ENCODE peak calls at places on chromosomes 4 and X, in six cellular contexts. Y is vagina, Q is right atrium auricular region, U is heart left ventricle, P is nephron progenitor cell, M is HCT116. Z is an unnamed sample.
A peak's percentile ranks its signal among the peaks of the same experiment; 100 is the strongest.

GRCh38 chrX:110087485-110088356 is 84.8 kb downstream of the TMEM164 start:
- DNase-seq in Q (no peak), Y (no peak), P (no peak), U (no peak), M (peak; percentile 43), Z (peak; percentile 85)

GRCh38 chr4:25310066-25310824 is 2.3 kb upstream of the ZCCHC4 start:
- DNase-seq in M (no peak), Y (no peak), P (no peak), Q (no peak), U (no peak), Z (no peak)

GRCh38 chr4:40056722-40057539 is at the start of gene N4BP2:
- DNase-seq in Y (no peak), P (peak; percentile 85), U (peak; percentile 86), Q (peak; percentile 75), M (peak; percentile 57), Z (peak; percentile 82)

GRCh38 chrX:145502670-145503069 is 255.4 kb downstream of the SPANXN1 start:
- DNase-seq in U (no peak), M (no peak), P (no peak), Q (no peak), Y (no peak), Z (no peak)

GRCh38 chrX:119516157-119516702 is 48.0 kb downstream of the SLC25A5 start:
- DNase-seq in Y (no peak), P (peak; percentile 26), Q (no peak), M (peak; percentile 39), U (peak; percentile 16), Z (peak; percentile 54)

GRCh38 chr4:82423245-82424054 is 6.8 kb downstream of the HNRNPDL start:
- DNase-seq in P (no peak), Q (no peak), Y (no peak), U (no peak), M (no peak), Z (peak; percentile 23)

GRCh38 chr4:141713771-141714445 is 77.5 kb downstream of the IL15 start:
- DNase-seq in P (no peak), Q (no peak), U (no peak), Y (no peak), M (peak; percentile 55), Z (peak; percentile 57)

GRCh38 chr4:99822734-99823133 is 6.1 kb downstream of the DAPP1 start:
- DNase-seq in M (no peak), U (no peak), P (no peak), Q (no peak), Y (no peak), Z (no peak)

GRCh38 chr4:792729-793108 is 33.2 kb downstream of the CPLX1 start:
- DNase-seq in P (no peak), M (no peak), Y (no peak), Q (no peak), U (no peak), Z (no peak)

GRCh38 chr4:8855781-8856245 is 15.8 kb downstream of the HMX1 start:
- DNase-seq in Q (no peak), M (no peak), P (peak; percentile 65), Y (no peak), U (no peak), Z (no peak)

GRCh38 chr4:41282362-41282761 is 25.6 kb downstream of the UCHL1 start:
- DNase-seq in Q (no peak), U (no peak), M (no peak), Y (no peak), P (no peak), Z (no peak)

GRCh38 chrX:111270339-111270738 is at the start of gene CAPN6:
- DNase-seq in U (no peak), Q (no peak), P (peak; percentile 23), M (no peak), Y (no peak), Z (peak; percentile 8)

GRCh38 chr4:173001571-173001970 is 167.0 kb upstream of the GALNT7 start:
- DNase-seq in Q (no peak), P (no peak), U (no peak), Y (no peak), M (no peak), Z (no peak)

GRCh38 chr4:143254479-143255216 is 69.9 kb downstream of the USP38 start:
- DNase-seq in Y (no peak), P (peak; percentile 11), M (no peak), U (no peak), Q (no peak), Z (no peak)

GRCh38 chr4:8763966-8764901 is 107.4 kb downstream of the HMX1 start:
- DNase-seq in U (peak; percentile 3), Q (no peak), P (no peak), M (no peak), Y (no peak), Z (no peak)

GRCh38 chrX:63754141-63754859 is 30.7 kb downstream of the ARHGEF9 start:
- DNase-seq in Y (no peak), M (no peak), P (no peak), Q (no peak), U (no peak), Z (peak; percentile 3)

GRCh38 chr4:101367201-101367600 is 19.9 kb upstream of the PPP3CA start:
- DNase-seq in U (no peak), M (no peak), Y (no peak), P (no peak), Q (no peak), Z (peak; percentile 74)

GRCh38 chr4:130080872-130081451 is 985.0 kb downstream of the C4orf33 start:
- DNase-seq in Y (no peak), M (no peak), Q (no peak), P (no peak), U (no peak), Z (no peak)

GRCh38 chrX:151711787-151712186 is 4.0 kb upstream of the FATE1 start:
- DNase-seq in P (no peak), M (no peak), U (peak; percentile 39), Y (no peak), Q (no peak), Z (no peak)

GRCh38 chrX:151714367-151714766 is 1.5 kb upstream of the FATE1 start:
- DNase-seq in Q (no peak), P (no peak), U (no peak), Y (no peak), M (no peak), Z (no peak)

GRCh38 chrX:151712253-151712652 is 3.6 kb upstream of the FATE1 start:
- DNase-seq in U (no peak), Q (no peak), P (no peak), Y (no peak), M (no peak), Z (no peak)

GRCh38 chrX:151715735-151716134 is at the start of gene FATE1:
- DNase-seq in Q (no peak), U (no peak), Y (no peak), M (no peak), P (no peak), Z (no peak)

GRCh38 chrX:151713859-151714258 is 2.0 kb upstream of the FATE1 start:
- DNase-seq in M (peak; percentile 2), Q (no peak), Y (no peak), U (no peak), P (peak; percentile 48), Z (peak; percentile 10)
- TF ChIP-seq CTCF in M (peak; percentile 59), Q (no peak), Y (no peak), U (peak; percentile 51), P (peak; percentile 29), Z (peak; percentile 14)

GRCh38 chrX:152038798-152039197 is 64.3 kb upstream of the GABRE start:
- DNase-seq in Q (no peak), P (no peak), U (no peak), Y (no peak), M (no peak), Z (no peak)
- TF ChIP-seq CTCF in Q (no peak), P (no peak), U (no peak), Y (no peak), M (no peak), Z (no peak)

GRCh38 chr4:159504634-159505033 is 401.8 kb downstream of the RAPGEF2 start:
- DNase-seq in Q (no peak), P (no peak), U (no peak), Y (no peak), M (no peak), Z (peak; percentile 31)
- TF ChIP-seq CTCF in Q (no peak), P (no peak), U (no peak), Y (no peak), M (no peak), Z (no peak)

DNA sequence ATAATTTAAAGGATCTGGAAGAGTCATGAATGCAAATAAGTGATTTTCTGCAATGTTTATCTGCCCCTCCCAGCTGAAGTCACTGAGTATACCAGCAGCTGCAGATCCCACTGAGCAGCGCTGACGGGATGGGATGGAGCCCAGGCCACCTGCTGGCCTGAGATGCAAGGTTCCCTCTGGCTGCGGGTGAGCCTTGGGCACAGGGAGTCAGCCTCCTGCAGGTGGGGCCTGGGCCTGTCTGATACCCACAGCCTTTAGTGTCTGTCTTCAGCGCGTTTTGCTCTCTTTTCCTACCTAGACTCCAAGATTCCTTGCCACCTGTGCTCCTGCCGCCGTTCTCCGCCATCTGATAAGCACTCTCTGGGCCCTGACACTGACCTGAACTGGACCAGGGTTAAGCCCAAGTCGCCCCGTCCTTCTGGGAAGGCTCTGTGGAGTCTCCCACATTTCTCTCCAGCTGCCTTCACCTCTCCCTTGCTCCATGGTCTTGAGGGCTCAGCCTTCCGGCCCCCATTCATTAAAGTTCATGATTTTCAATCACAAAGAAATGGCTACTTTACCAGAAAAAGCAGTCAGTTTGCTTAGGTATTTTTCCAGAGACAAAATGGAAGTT is 223.1 kb upstream of the FAT1 start:
- DNase-seq in Q (no peak), P (peak; percentile 47), U (no peak), Y (no peak), M (peak; percentile 79), Z (peak; percentile 45)
- TF ChIP-seq CTCF in Q (no peak), P (peak; percentile 51), U (no peak), Y (no peak), M (peak; percentile 82), Z (no peak)

GRCh38 chrX:153778684-153779101 is 2.1 kb upstream of the SRPK3 start:
- DNase-seq in Y (no peak), Q (no peak), U (no peak), M (no peak), P (no peak), Z (peak; percentile 29)
- TF ChIP-seq CTCF in Y (no peak), Q (no peak), U (no peak), M (no peak), P (no peak), Z (no peak)

Z was measured in RWPE1.